ENCODE peak calls at places on chromosome 18, in nine cellular contexts. One of them, this sample, is unnamed.

GRCh38 chr18:22504665-22505064 is 87.0 kb upstream of the CTAGE1 start:
- DNase-seq in amygdala: no peak
- DNase-seq in fibroblast of the conjunctiva: no peak
- DNase-seq in H7: no peak
- DNase-seq in stomach: no peak
- DNase-seq in SIG-M5: no peak
- DNase-seq in AML-193: no peak
- DNase-seq in activated CD8-positive, alpha-beta memory T cell treated with anti-CD3 and anti-CD28 coated beads for 24 hours: no peak
- DNase-seq in Daoy: peak
- DNase-seq in this sample: no peak

GRCh38 chr18:76459687-76460350 is 35.2 kb downstream of the ZNF516 start:
- DNase-seq in amygdala: no peak
- DNase-seq in activated CD8-positive, alpha-beta memory T cell treated with anti-CD3 and anti-CD28 coated beads for 24 hours: peak
- DNase-seq in H7: no peak
- DNase-seq in Daoy: peak
- DNase-seq in SIG-M5: no peak
- DNase-seq in AML-193: no peak
- DNase-seq in fibroblast of the conjunctiva: peak
- DNase-seq in stomach: peak
- DNase-seq in this sample: no peak

GRCh38 chr18:28404721-28405120 is 227.8 kb upstream of the CDH2 start:
- DNase-seq in Daoy: no peak
- DNase-seq in stomach: no peak
- DNase-seq in activated CD8-positive, alpha-beta memory T cell treated with anti-CD3 and anti-CD28 coated beads for 24 hours: no peak
- DNase-seq in amygdala: no peak
- DNase-seq in SIG-M5: no peak
- DNase-seq in fibroblast of the conjunctiva: no peak
- DNase-seq in AML-193: no peak
- DNase-seq in H7: no peak
- DNase-seq in this sample: no peak

GRCh38 chr18:9736942-9737813 is 29.1 kb downstream of the RAB31 start:
- DNase-seq in fibroblast of the conjunctiva: no peak
- DNase-seq in H7: no peak
- DNase-seq in Daoy: peak
- DNase-seq in amygdala: no peak
- DNase-seq in activated CD8-positive, alpha-beta memory T cell treated with anti-CD3 and anti-CD28 coated beads for 24 hours: no peak
- DNase-seq in stomach: no peak
- DNase-seq in SIG-M5: no peak
- DNase-seq in AML-193: no peak
- DNase-seq in this sample: peak

GRCh38 chr18:24503182-24503581 is 42.7 kb downstream of the HRH4 start:
- DNase-seq in activated CD8-positive, alpha-beta memory T cell treated with anti-CD3 and anti-CD28 coated beads for 24 hours: no peak
- DNase-seq in SIG-M5: no peak
- DNase-seq in fibroblast of the conjunctiva: no peak
- DNase-seq in Daoy: no peak
- DNase-seq in amygdala: no peak
- DNase-seq in stomach: no peak
- DNase-seq in AML-193: no peak
- DNase-seq in H7: no peak
- DNase-seq in this sample: no peak

GRCh38 chr18:79139206-79139605 is 70.0 kb downstream of the ATP9B start:
- DNase-seq in amygdala: no peak
- DNase-seq in stomach: no peak
- DNase-seq in Daoy: no peak
- DNase-seq in SIG-M5: no peak
- DNase-seq in fibroblast of the conjunctiva: no peak
- DNase-seq in AML-193: no peak
- DNase-seq in H7: no peak
- DNase-seq in activated CD8-positive, alpha-beta memory T cell treated with anti-CD3 and anti-CD28 coated beads for 24 hours: no peak
- DNase-seq in this sample: no peak

GRCh38 chr18:61833387-61833786 is 59.4 kb downstream of the RNF152 start:
- DNase-seq in AML-193: peak
- DNase-seq in SIG-M5: no peak
- DNase-seq in activated CD8-positive, alpha-beta memory T cell treated with anti-CD3 and anti-CD28 coated beads for 24 hours: no peak
- DNase-seq in amygdala: no peak
- DNase-seq in fibroblast of the conjunctiva: no peak
- DNase-seq in H7: no peak
- DNase-seq in Daoy: peak
- DNase-seq in stomach: no peak
- DNase-seq in this sample: no peak

GRCh38 chr18:48405108-48405507 is 4.1 kb downstream of the ZBTB7C start:
- DNase-seq in SIG-M5: no peak
- DNase-seq in activated CD8-positive, alpha-beta memory T cell treated with anti-CD3 and anti-CD28 coated beads for 24 hours: no peak
- DNase-seq in Daoy: peak
- DNase-seq in fibroblast of the conjunctiva: no peak
- DNase-seq in stomach: no peak
- DNase-seq in H7: peak
- DNase-seq in amygdala: no peak
- DNase-seq in AML-193: no peak
- DNase-seq in this sample: no peak

GRCh38 chr18:58967643-58968291 is 103.1 kb downstream of the ZNF532 start:
- DNase-seq in fibroblast of the conjunctiva: no peak
- DNase-seq in activated CD8-positive, alpha-beta memory T cell treated with anti-CD3 and anti-CD28 coated beads for 24 hours: no peak
- DNase-seq in AML-193: no peak
- DNase-seq in SIG-M5: no peak
- DNase-seq in H7: no peak
- DNase-seq in amygdala: no peak
- DNase-seq in stomach: no peak
- DNase-seq in Daoy: no peak
- DNase-seq in this sample: no peak

GRCh38 chr18:50429207-50429948 is 54.5 kb downstream of the SKA1 start:
- DNase-seq in stomach: no peak
- DNase-seq in H7: peak
- DNase-seq in amygdala: no peak
- DNase-seq in SIG-M5: no peak
- DNase-seq in activated CD8-positive, alpha-beta memory T cell treated with anti-CD3 and anti-CD28 coated beads for 24 hours: no peak
- DNase-seq in Daoy: no peak
- DNase-seq in fibroblast of the conjunctiva: no peak
- DNase-seq in AML-193: peak
- DNase-seq in this sample: peak

GRCh38 chr18:52894801-52895200 is 554.8 kb downstream of the DCC start:
- DNase-seq in stomach: no peak
- DNase-seq in Daoy: no peak
- DNase-seq in amygdala: no peak
- DNase-seq in SIG-M5: no peak
- DNase-seq in fibroblast of the conjunctiva: no peak
- DNase-seq in H7: no peak
- DNase-seq in activated CD8-positive, alpha-beta memory T cell treated with anti-CD3 and anti-CD28 coated beads for 24 hours: no peak
- DNase-seq in AML-193: no peak
- DNase-seq in this sample: no peak

GRCh38 chr18:38575023-38575422 is 1009.4 kb upstream of the CELF4 start:
- DNase-seq in H7: no peak
- DNase-seq in activated CD8-positive, alpha-beta memory T cell treated with anti-CD3 and anti-CD28 coated beads for 24 hours: no peak
- DNase-seq in Daoy: no peak
- DNase-seq in fibroblast of the conjunctiva: no peak
- DNase-seq in SIG-M5: no peak
- DNase-seq in amygdala: no peak
- DNase-seq in stomach: no peak
- DNase-seq in AML-193: no peak
- DNase-seq in this sample: no peak

GRCh38 chr18:57789105-57789504 is 14.0 kb downstream of the ATP8B1 start:
- DNase-seq in SIG-M5: no peak
- DNase-seq in Daoy: peak
- DNase-seq in amygdala: no peak
- DNase-seq in H7: no peak
- DNase-seq in stomach: no peak
- DNase-seq in fibroblast of the conjunctiva: no peak
- DNase-seq in AML-193: no peak
- DNase-seq in activated CD8-positive, alpha-beta memory T cell treated with anti-CD3 and anti-CD28 coated beads for 24 hours: no peak
- DNase-seq in this sample: no peak

GRCh38 chr18:11749305-11749704 is 60.2 kb downstream of the GNAL start:
- DNase-seq in SIG-M5: no peak
- DNase-seq in fibroblast of the conjunctiva: no peak
- DNase-seq in stomach: no peak
- DNase-seq in Daoy: no peak
- DNase-seq in AML-193: no peak
- DNase-seq in amygdala: no peak
- DNase-seq in H7: no peak
- DNase-seq in activated CD8-positive, alpha-beta memory T cell treated with anti-CD3 and anti-CD28 coated beads for 24 hours: no peak
- DNase-seq in this sample: no peak

GRCh38 chr18:11799066-11799465 is 52.1 kb upstream of the CHMP1B start:
- DNase-seq in amygdala: no peak
- DNase-seq in Daoy: no peak
- DNase-seq in H7: no peak
- DNase-seq in AML-193: no peak
- DNase-seq in stomach: no peak
- DNase-seq in fibroblast of the conjunctiva: no peak
- DNase-seq in activated CD8-positive, alpha-beta memory T cell treated with anti-CD3 and anti-CD28 coated beads for 24 hours: no peak
- DNase-seq in SIG-M5: no peak
- DNase-seq in this sample: no peak

GRCh38 chr18:6855767-6856166 is 126.3 kb downstream of the ARHGAP28 start:
- DNase-seq in activated CD8-positive, alpha-beta memory T cell treated with anti-CD3 and anti-CD28 coated beads for 24 hours: no peak
- DNase-seq in fibroblast of the conjunctiva: no peak
- DNase-seq in SIG-M5: no peak
- DNase-seq in Daoy: no peak
- DNase-seq in H7: no peak
- DNase-seq in amygdala: no peak
- DNase-seq in stomach: no peak
- DNase-seq in AML-193: no peak
- DNase-seq in this sample: no peak

GRCh38 chr18:39958876-39959275 is 1996.2 kb upstream of the PIK3C3 start:
- DNase-seq in H7: no peak
- DNase-seq in stomach: no peak
- DNase-seq in SIG-M5: no peak
- DNase-seq in AML-193: no peak
- DNase-seq in Daoy: no peak
- DNase-seq in activated CD8-positive, alpha-beta memory T cell treated with anti-CD3 and anti-CD28 coated beads for 24 hours: no peak
- DNase-seq in fibroblast of the conjunctiva: no peak
- DNase-seq in amygdala: no peak
- DNase-seq in this sample: no peak

GRCh38 chr18:80022613-80023012 is 11.6 kb upstream of the RBFA start:
- DNase-seq in amygdala: no peak
- DNase-seq in H7: no peak
- DNase-seq in fibroblast of the conjunctiva: no peak
- DNase-seq in Daoy: no peak
- DNase-seq in AML-193: no peak
- DNase-seq in activated CD8-positive, alpha-beta memory T cell treated with anti-CD3 and anti-CD28 coated beads for 24 hours: no peak
- DNase-seq in stomach: no peak
- DNase-seq in SIG-M5: no peak
- DNase-seq in this sample: no peak

GRCh38 chr18:13511961-13512572 is 214.3 kb downstream of the FAM210A start:
- DNase-seq in AML-193: peak
- DNase-seq in activated CD8-positive, alpha-beta memory T cell treated with anti-CD3 and anti-CD28 coated beads for 24 hours: no peak
- DNase-seq in fibroblast of the conjunctiva: no peak
- DNase-seq in SIG-M5: no peak
- DNase-seq in Daoy: no peak
- DNase-seq in amygdala: no peak
- DNase-seq in stomach: no peak
- DNase-seq in H7: no peak
- DNase-seq in this sample: no peak

GRCh38 chr18:53380063-53380639 is 844.3 kb downstream of the MBD2 start:
- DNase-seq in activated CD8-positive, alpha-beta memory T cell treated with anti-CD3 and anti-CD28 coated beads for 24 hours: no peak
- DNase-seq in fibroblast of the conjunctiva: peak
- DNase-seq in AML-193: peak
- DNase-seq in H7: peak
- DNase-seq in SIG-M5: no peak
- DNase-seq in amygdala: no peak
- DNase-seq in stomach: no peak
- DNase-seq in Daoy: peak
- DNase-seq in this sample: peak

GRCh38 chr18:60145776-60146175 is 226.8 kb downstream of the MC4R start:
- DNase-seq in amygdala: no peak
- DNase-seq in Daoy: peak
- DNase-seq in AML-193: no peak
- DNase-seq in stomach: no peak
- DNase-seq in activated CD8-positive, alpha-beta memory T cell treated with anti-CD3 and anti-CD28 coated beads for 24 hours: no peak
- DNase-seq in fibroblast of the conjunctiva: no peak
- DNase-seq in H7: no peak
- DNase-seq in SIG-M5: no peak
- DNase-seq in this sample: no peak

GRCh38 chr18:9922592-9923308 is 8.9 kb downstream of the VAPA start:
- DNase-seq in AML-193: no peak
- DNase-seq in fibroblast of the conjunctiva: no peak
- DNase-seq in activated CD8-positive, alpha-beta memory T cell treated with anti-CD3 and anti-CD28 coated beads for 24 hours: no peak
- DNase-seq in SIG-M5: no peak
- DNase-seq in stomach: no peak
- DNase-seq in H7: no peak
- DNase-seq in Daoy: no peak
- DNase-seq in amygdala: no peak
- DNase-seq in this sample: no peak

GRCh38 chr18:65436430-65436829 is 314.4 kb upstream of the CDH7 start:
- DNase-seq in SIG-M5: no peak
- DNase-seq in stomach: no peak
- DNase-seq in activated CD8-positive, alpha-beta memory T cell treated with anti-CD3 and anti-CD28 coated beads for 24 hours: no peak
- DNase-seq in amygdala: no peak
- DNase-seq in Daoy: no peak
- DNase-seq in AML-193: no peak
- DNase-seq in H7: peak
- DNase-seq in fibroblast of the conjunctiva: no peak
- DNase-seq in this sample: no peak

GRCh38 chr18:31566576-31567306 is 24.9 kb upstream of the TTR start:
- DNase-seq in SIG-M5: no peak
- DNase-seq in Daoy: no peak
- DNase-seq in amygdala: no peak
- DNase-seq in fibroblast of the conjunctiva: no peak
- DNase-seq in stomach: no peak
- DNase-seq in H7: no peak
- DNase-seq in activated CD8-positive, alpha-beta memory T cell treated with anti-CD3 and anti-CD28 coated beads for 24 hours: no peak
- DNase-seq in AML-193: no peak
- DNase-seq in this sample: no peak

GRCh38 chr18:79876497-79876896 is 75.0 kb downstream of the SLC66A2 start:
- DNase-seq in fibroblast of the conjunctiva: no peak
- DNase-seq in amygdala: no peak
- DNase-seq in activated CD8-positive, alpha-beta memory T cell treated with anti-CD3 and anti-CD28 coated beads for 24 hours: no peak
- DNase-seq in Daoy: no peak
- DNase-seq in stomach: no peak
- DNase-seq in SIG-M5: no peak
- DNase-seq in AML-193: no peak
- DNase-seq in H7: peak
- DNase-seq in this sample: no peak

GRCh38 chr18:33116376-33116775 is 324.1 kb downstream of the CCDC178 start:
- DNase-seq in SIG-M5: no peak
- DNase-seq in Daoy: peak
- DNase-seq in amygdala: no peak
- DNase-seq in H7: no peak
- DNase-seq in AML-193: no peak
- DNase-seq in stomach: peak
- DNase-seq in fibroblast of the conjunctiva: no peak
- DNase-seq in activated CD8-positive, alpha-beta memory T cell treated with anti-CD3 and anti-CD28 coated beads for 24 hours: no peak
- DNase-seq in this sample: no peak

GRCh38 chr18:23887035-23887434 is 127.5 kb upstream of the TTC39C start:
- DNase-seq in SIG-M5: no peak
- DNase-seq in activated CD8-positive, alpha-beta memory T cell treated with anti-CD3 and anti-CD28 coated beads for 24 hours: no peak
- DNase-seq in stomach: no peak
- DNase-seq in H7: no peak
- DNase-seq in Daoy: no peak
- DNase-seq in amygdala: no peak
- DNase-seq in fibroblast of the conjunctiva: no peak
- DNase-seq in AML-193: no peak
- DNase-seq in this sample: no peak

GRCh38 chr18:46096651-46097300 is 1.3 kb downstream of the ATP5F1A start:
- DNase-seq in H7: no peak
- DNase-seq in amygdala: no peak
- DNase-seq in fibroblast of the conjunctiva: no peak
- DNase-seq in AML-193: no peak
- DNase-seq in Daoy: peak
- DNase-seq in SIG-M5: no peak
- DNase-seq in stomach: no peak
- DNase-seq in activated CD8-positive, alpha-beta memory T cell treated with anti-CD3 and anti-CD28 coated beads for 24 hours: no peak
- DNase-seq in this sample: no peak

GRCh38 chr18:57833441-57834101 is 30.5 kb upstream of the ATP8B1 start:
- DNase-seq in fibroblast of the conjunctiva: no peak
- DNase-seq in SIG-M5: no peak
- DNase-seq in stomach: no peak
- DNase-seq in amygdala: no peak
- DNase-seq in AML-193: no peak
- DNase-seq in Daoy: peak
- DNase-seq in H7: no peak
- DNase-seq in activated CD8-positive, alpha-beta memory T cell treated with anti-CD3 and anti-CD28 coated beads for 24 hours: peak
- DNase-seq in this sample: peak

This sample was measured in Caco-2.